ENCODE peak calls at places on chromosomes 11 and 22, in seven cellular contexts. R is A549; Y is stimulated activated CD4-positive, alpha-beta T cell treated with anti-CD3 and anti-CD28 coated beads, Interleukin-1b, Interleukin-23, amount 100 ng/mL, for 1 hour; S is central memory CD4-positive, alpha-beta T cell; L is nephron progenitor cell; A is ovary; X is Right ventricle myocardium superior. D is an unnamed sample.

GRCh38 chr11:1929621-1930447 is 10.3 kb downstream of the TNNT3 start:
- DNase-seq in R (no peak), Y (no peak), S (no peak), L (no peak), A (no peak), X (peak), D (peak)

GRCh38 chr11:123585721-123586120 is 68.7 kb downstream of the SCN3B start:
- DNase-seq in R (no peak), Y (no peak), S (no peak), L (no peak), A (no peak), X (no peak), D (no peak)

GRCh38 chr11:71489311-71490043 is 36.5 kb downstream of the NADSYN1 start:
- DNase-seq in R (peak), Y (peak), S (no peak), L (no peak), A (no peak), X (no peak), D (no peak)

GRCh38 chr11:125923633-125924032 is 19.3 kb downstream of the DDX25 start:
- DNase-seq in R (no peak), Y (no peak), S (no peak), L (no peak), A (no peak), X (no peak), D (no peak)

GRCh38 chr22:49770454-49771265 is 57.0 kb downstream of the BRD1 start:
- DNase-seq in R (no peak), Y (no peak), S (no peak), L (no peak), A (peak), X (no peak), D (peak)

GRCh38 chr22:24875862-24876506 is 70.0 kb downstream of the SGSM1 start:
- DNase-seq in R (no peak), Y (no peak), S (no peak), L (peak), A (no peak), X (no peak), D (no peak)

GRCh38 chr11:122706261-122706660 is 50.7 kb downstream of the UBASH3B start:
- DNase-seq in R (no peak), Y (no peak), S (no peak), L (no peak), A (no peak), X (no peak), D (no peak)

GRCh38 chr22:25759825-25760231 is 17.8 kb downstream of the MYO18B start:
- DNase-seq in R (peak), Y (no peak), S (no peak), L (no peak), A (no peak), X (no peak), D (no peak)

GRCh38 chr11:32864555-32864954 is 28.1 kb upstream of the QSER1 start:
- DNase-seq in R (no peak), Y (no peak), S (no peak), L (no peak), A (no peak), X (no peak), D (no peak)

GRCh38 chr22:44067033-44067432 is 42.9 kb downstream of the PARVB start:
- DNase-seq in R (no peak), Y (no peak), S (no peak), L (no peak), A (no peak), X (no peak), D (no peak)

GRCh38 chr11:121448431-121448941 is 3.6 kb upstream of the SORL1 start:
- DNase-seq in R (no peak), Y (no peak), S (no peak), L (no peak), A (no peak), X (no peak), D (no peak)

GRCh38 chr11:115919341-115920086 is 415.3 kb upstream of the CADM1 start:
- DNase-seq in R (peak), Y (no peak), S (no peak), L (no peak), A (no peak), X (no peak), D (peak)

GRCh38 chr11:19087658-19088057 is 27.1 kb upstream of the MRGPRX2 start:
- DNase-seq in R (no peak), Y (no peak), S (no peak), L (no peak), A (no peak), X (no peak), D (no peak)

GRCh38 chr11:33670250-33671011 is 30.2 kb downstream of the C11orf91 start:
- DNase-seq in R (no peak), Y (no peak), S (no peak), L (no peak), A (no peak), X (no peak), D (no peak)

GRCh38 chr11:45665206-45665932 is at the start of gene CHST1:
- DNase-seq in R (no peak), Y (no peak), S (no peak), L (peak), A (peak), X (peak), D (peak)

GRCh38 chr11:104665631-104666030 is 232.6 kb downstream of the CASP12 start:
- DNase-seq in R (no peak), Y (no peak), S (no peak), L (no peak), A (no peak), X (no peak), D (no peak)

GRCh38 chr11:14374922-14375630 is 16.1 kb upstream of the RRAS2 start:
- DNase-seq in R (no peak), Y (no peak), S (no peak), L (no peak), A (no peak), X (no peak), D (no peak)

GRCh38 chr22:37303821-37304274 is 21.5 kb downstream of the CYTH4 start:
- DNase-seq in R (peak), Y (no peak), S (no peak), L (no peak), A (no peak), X (no peak), D (no peak)

GRCh38 chr11:72439455-72439854 is 5.1 kb upstream of the CLPB start:
- DNase-seq in R (no peak), Y (no peak), S (no peak), L (no peak), A (no peak), X (no peak), D (no peak)

GRCh38 chr11:125001073-125001764 is 47.2 kb downstream of the CCDC15 start:
- DNase-seq in R (no peak), Y (no peak), S (no peak), L (no peak), A (no peak), X (no peak), D (no peak)

GRCh38 chr11:63490551-63491239 is at the start of gene PLAAT5:
- DNase-seq in R (no peak), Y (no peak), S (no peak), L (peak), A (peak), X (peak), D (peak)

GRCh38 chr11:2193099-2193886 is 21.7 kb upstream of the TH start:
- DNase-seq in R (no peak), Y (no peak), S (no peak), L (no peak), A (no peak), X (peak), D (no peak)

D was measured in kidney.